ENCODE peak calls at places on chromosomes 3 and 15, in seven cellular contexts. O is WTC11, E is body of pancreas, Z is astrocyte of the cerebellum, A is glutamatergic neuron, G is foreskin fibroblast, D is HepG2. P is an unnamed sample.

GRCh38 chr15:45205192-45205591 is 17.4 kb upstream of the SHF start:
- DNase-seq in O (peak), E (peak), Z (peak), A (peak), G (peak), D (peak), P (peak)

GRCh38 chr3:146646251-146646650 is 41.1 kb upstream of the PLSCR5 start:
- DNase-seq in O (no peak), E (no peak), Z (no peak), A (no peak), G (no peak), D (no peak), P (no peak)

GRCh38 chr15:41778503-41778902 is 4.2 kb downstream of the MAPKBP1 start:
- DNase-seq in O (no peak), E (no peak), Z (no peak), A (no peak), G (no peak), D (no peak), P (no peak)

GRCh38 chr3:62538706-62539356 is 165.5 kb upstream of the FEZF2 start:
- DNase-seq in O (no peak), E (no peak), Z (no peak), A (no peak), G (no peak), D (no peak), P (no peak)

GRCh38 chr3:27533718-27534578 is 49.8 kb upstream of the SLC4A7 start:
- DNase-seq in O (peak), E (peak), Z (peak), A (no peak), G (peak), D (peak), P (peak)

GRCh38 chr3:14634763-14635400 is 16.7 kb upstream of the CCDC174 start:
- DNase-seq in O (no peak), E (no peak), Z (no peak), A (no peak), G (no peak), D (no peak), P (no peak)

GRCh38 chr3:139121513-139122220 is 77.0 kb upstream of the PRR23C start:
- DNase-seq in O (no peak), E (peak), Z (no peak), A (no peak), G (peak), D (peak), P (no peak)

GRCh38 chr15:45729146-45729545 is 94.3 kb downstream of the SQOR start:
- DNase-seq in O (no peak), E (no peak), Z (no peak), A (no peak), G (no peak), D (no peak), P (no peak)

GRCh38 chr3:143199998-143200909 is 80.7 kb downstream of the CHST2 start:
- DNase-seq in O (no peak), E (no peak), Z (no peak), A (no peak), G (peak), D (no peak), P (no peak)

GRCh38 chr15:45225506-45226273 is 26.3 kb upstream of the SLC28A2 start:
- DNase-seq in O (peak), E (no peak), Z (no peak), A (no peak), G (no peak), D (peak), P (no peak)

GRCh38 chr3:63832395-63832794 is 13.3 kb downstream of the C3orf49 start:
- DNase-seq in O (no peak), E (no peak), Z (no peak), A (no peak), G (no peak), D (no peak), P (no peak)

GRCh38 chr3:104764499-104764898 is 602.2 kb upstream of the ALCAM start:
- DNase-seq in O (no peak), E (no peak), Z (no peak), A (no peak), G (no peak), D (no peak), P (no peak)

GRCh38 chr3:32257042-32257441 is 18.6 kb downstream of the CMTM8 start:
- DNase-seq in O (no peak), E (no peak), Z (no peak), A (no peak), G (no peak), D (no peak), P (no peak)

GRCh38 chr3:34200576-34200975 is 402.1 kb downstream of the PDCD6IP start:
- DNase-seq in O (no peak), E (no peak), Z (no peak), A (no peak), G (no peak), D (no peak), P (peak)

GRCh38 chr3:69012836-69013255 is 638 bp downstream of the EOGT start:
- DNase-seq in O (peak), E (peak), Z (no peak), A (peak), G (peak), D (peak), P (peak)

GRCh38 chr3:186255703-186256331 is 106.2 kb downstream of the DGKG start:
- DNase-seq in O (peak), E (peak), Z (no peak), A (peak), G (no peak), D (no peak), P (no peak)

GRCh38 chr15:55343168-55343567 is 24.1 kb downstream of the PIGB start:
- DNase-seq in O (no peak), E (no peak), Z (no peak), A (no peak), G (no peak), D (no peak), P (no peak)

GRCh38 chr3:158522737-158523136 is 48.3 kb upstream of the MLF1 start:
- DNase-seq in O (no peak), E (no peak), Z (peak), A (no peak), G (peak), D (no peak), P (no peak)

GRCh38 chr3:171236586-171237120 is 210.1 kb upstream of the SLC2A2 start:
- DNase-seq in O (no peak), E (no peak), Z (no peak), A (no peak), G (no peak), D (no peak), P (no peak)

GRCh38 chr15:62928242-62928995 is 114.1 kb upstream of the TPM1 start:
- DNase-seq in O (no peak), E (peak), Z (peak), A (no peak), G (peak), D (peak), P (no peak)

GRCh38 chr3:148532326-148532725 is 165.4 kb upstream of the AGTR1 start:
- DNase-seq in O (no peak), E (no peak), Z (no peak), A (no peak), G (no peak), D (no peak), P (no peak)

GRCh38 chr15:73926191-73927002 is at the start of gene LOXL1:
- DNase-seq in O (peak), E (peak), Z (peak), A (peak), G (peak), D (peak), P (no peak)

GRCh38 chr3:155494332-155494731 is 200.8 kb upstream of the STRIT1 start:
- DNase-seq in O (no peak), E (no peak), Z (no peak), A (no peak), G (no peak), D (no peak), P (no peak)

GRCh38 chr3:155495387-155495786 is 201.9 kb upstream of the STRIT1 start:
- DNase-seq in O (no peak), E (no peak), Z (peak), A (no peak), G (peak), D (no peak), P (no peak)

GRCh38 chr3:155492841-155493240 is 199.4 kb upstream of the STRIT1 start:
- DNase-seq in O (no peak), E (no peak), Z (peak), A (no peak), G (no peak), D (no peak), P (no peak)

GRCh38 chr3:155496206-155496605 is 202.7 kb upstream of the STRIT1 start:
- DNase-seq in O (no peak), E (no peak), Z (no peak), A (no peak), G (peak), D (no peak), P (no peak)

GRCh38 chr3:155491696-155492095 is 198.2 kb upstream of the STRIT1 start:
- DNase-seq in O (no peak), E (no peak), Z (no peak), A (no peak), G (no peak), D (no peak), P (no peak)
- TF ChIP-seq CTCF in O (no peak), E (no peak), Z (no peak), A (peak), G (no peak), D (no peak), P (no peak)

GRCh38 chr15:68151277-68151676 is 53.9 kb downstream of the CALML4 start:
- DNase-seq in O (no peak), E (no peak), Z (no peak), A (no peak), G (peak), D (no peak), P (no peak)

GRCh38 chr15:68158046-68158628 is 47.0 kb downstream of the CALML4 start:
- DNase-seq in O (no peak), E (peak), Z (no peak), A (no peak), G (no peak), D (peak), P (no peak)

GRCh38 chr15:68152342-68152741 is 52.8 kb downstream of the CALML4 start:
- DNase-seq in O (no peak), E (no peak), Z (no peak), A (no peak), G (no peak), D (no peak), P (no peak)

GRCh38 chr15:68157074-68157473 is 48.1 kb downstream of the CALML4 start:
- DNase-seq in O (no peak), E (no peak), Z (no peak), A (no peak), G (no peak), D (no peak), P (no peak)

DNA sequence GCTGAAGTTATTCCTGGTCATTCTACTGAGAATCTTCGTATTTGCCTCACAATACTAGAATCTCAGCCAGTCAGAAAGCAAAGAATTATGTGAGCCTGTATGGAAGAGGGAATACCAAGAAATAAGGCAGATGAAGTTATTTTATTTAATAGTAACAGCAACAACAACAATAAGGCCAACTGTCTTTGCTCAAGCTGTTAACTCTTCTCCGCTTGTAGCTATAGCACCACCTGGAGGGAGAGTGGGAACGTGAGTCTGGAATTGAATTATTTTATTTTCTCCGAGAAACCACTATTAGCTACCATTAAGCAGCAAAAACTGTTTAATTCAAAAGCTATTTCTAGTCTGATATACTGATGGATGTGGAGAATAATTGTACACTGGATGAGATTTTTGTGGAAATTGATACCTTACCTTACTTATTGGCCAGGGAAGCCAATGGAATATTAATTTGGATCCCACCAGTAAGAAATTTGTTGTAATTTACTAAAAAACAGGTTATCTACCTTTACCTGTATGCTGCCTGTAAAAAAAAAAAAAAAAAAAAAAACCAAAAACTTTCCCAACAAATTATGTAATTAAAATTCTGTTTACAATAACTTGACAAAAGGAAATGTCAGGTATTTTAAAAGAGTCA is 50.1 kb downstream of the CALML4 start:
- DNase-seq in O (peak), E (peak), Z (peak), A (peak), G (peak), D (peak), P (peak)
- TF ChIP-seq CTCF in O (peak), E (peak), Z (peak), A (peak), G (peak), D (peak), P (peak)

GRCh38 chr15:89129816-89130134 is 41.5 kb downstream of the ABHD2 start:
- DNase-seq in O (no peak), E (no peak), Z (no peak), A (no peak), G (no peak), D (no peak), P (no peak)
- TF ChIP-seq CTCF in O (no peak), E (no peak), Z (no peak), A (no peak), G (no peak), D (no peak), P (no peak)

GRCh38 chr15:67135494-67135893 is 70.1 kb downstream of the SMAD3 start:
- DNase-seq in O (no peak), E (peak), Z (no peak), A (no peak), G (peak), D (peak), P (no peak)
- TF ChIP-seq CTCF in O (no peak), E (no peak), Z (peak), A (no peak), G (peak), D (peak), P (no peak)

GRCh38 chr3:72341380-72341770 is 506.9 kb downstream of the SHQ1 start:
- DNase-seq in O (no peak), E (no peak), Z (no peak), A (no peak), G (no peak), D (no peak), P (no peak)

GRCh38 chr3:72341943-72342342 is 506.3 kb downstream of the SHQ1 start:
- DNase-seq in O (no peak), E (no peak), Z (no peak), A (peak), G (peak), D (no peak), P (no peak)

GRCh38 chr3:72342450-72342849 is 505.8 kb downstream of the SHQ1 start:
- DNase-seq in O (no peak), E (no peak), Z (no peak), A (no peak), G (no peak), D (no peak), P (no peak)

GRCh38 chr3:72344256-72345046 is 503.8 kb downstream of the SHQ1 start:
- DNase-seq in O (no peak), E (no peak), Z (no peak), A (no peak), G (no peak), D (no peak), P (no peak)

GRCh38 chr3:72343078-72343477 is 505.2 kb downstream of the SHQ1 start:
- DNase-seq in O (no peak), E (no peak), Z (no peak), A (no peak), G (peak), D (no peak), P (no peak)
- TF ChIP-seq CTCF in O (no peak), E (no peak), Z (peak), A (no peak), G (no peak), D (no peak), P (no peak)

GRCh38 chr15:90598053-90598577 is 68.4 kb downstream of the CRTC3 start:
- DNase-seq in O (peak), E (peak), Z (no peak), A (no peak), G (peak), D (peak), P (peak)
- TF ChIP-seq CTCF in O (no peak), E (no peak), Z (no peak), A (no peak), G (peak), D (peak), P (peak)

GRCh38 chr3:126678691-126679317 is 23.9 kb upstream of the TXNRD3 start:
- DNase-seq in O (no peak), E (no peak), Z (no peak), A (no peak), G (no peak), D (no peak), P (no peak)
- TF ChIP-seq CTCF in O (no peak), E (no peak), Z (no peak), A (no peak), G (no peak), D (no peak), P (no peak)

GRCh38 chr3:115212615-115213014 is 65.5 kb upstream of the ZBTB20 start:
- DNase-seq in O (no peak), E (no peak), Z (no peak), A (no peak), G (no peak), D (no peak), P (no peak)
- TF ChIP-seq CTCF in O (no peak), E (no peak), Z (no peak), A (no peak), G (no peak), D (no peak), P (no peak)

GRCh38 chr3:127942613-127943012 is 27.6 kb downstream of the KBTBD12 start:
- DNase-seq in O (no peak), E (no peak), Z (no peak), A (no peak), G (no peak), D (no peak), P (no peak)

GRCh38 chr3:127938800-127939199 is 23.8 kb downstream of the KBTBD12 start:
- DNase-seq in O (no peak), E (no peak), Z (no peak), A (no peak), G (no peak), D (no peak), P (no peak)

GRCh38 chr3:127940116-127940515 is 25.1 kb downstream of the KBTBD12 start:
- DNase-seq in O (no peak), E (no peak), Z (no peak), A (no peak), G (peak), D (no peak), P (no peak)
- TF ChIP-seq CTCF in O (no peak), E (no peak), Z (no peak), A (no peak), G (no peak), D (no peak), P (no peak)